ENCODE peak calls at places on chromosomes 11 and 22, in nine cellular contexts. E is stimulated activated naive CD8-positive, alpha-beta T cell treated with anti-CD3 and anti-CD28 coated beads, Interleukin-15, Interleukin-2, amounts not matched to agents 100 U/mL and 50 U/mL, for 24 hours; S is Daoy; Q is NCI-H446 treated with DMSO at 0.1 percent for 48 hours; Z is ecto neural progenitor cell; C is NCI-H1436; F is CD8-positive, alpha-beta T cell; D is stomach; N is SJSA1. X is an unnamed sample.
A peak's percentile ranks its signal among the peaks of the same experiment; 100 is the strongest.

GRCh38 chr11:103322861-103323260 is 213.6 kb downstream of the DYNC2H1 start:
- DNase-seq in N (no peak), D (no peak), E (no peak), Q (no peak), F (no peak), Z (no peak), C (no peak), S (no peak), X (no peak)

GRCh38 chr11:102234779-102235439 is 82.4 kb upstream of the BIRC3 start:
- DNase-seq in D (no peak), C (no peak), F (no peak), N (no peak), Q (no peak), Z (no peak), E (no peak), S (no peak), X (no peak)

GRCh38 chr22:24440718-24441405 is 13.5 kb downstream of the ADORA2A start:
- DNase-seq in E (no peak), C (no peak), F (no peak), Z (no peak), Q (no peak), N (no peak), S (no peak), D (peak; percentile 23), X (no peak)

GRCh38 chr22:45991108-45991507 is 14.1 kb upstream of the WNT7B start:
- DNase-seq in C (no peak), D (no peak), N (no peak), S (no peak), Q (no peak), E (no peak), F (no peak), Z (no peak), X (no peak)

GRCh38 chr11:2262301-2263011 is 7.9 kb downstream of the ASCL2 start:
- DNase-seq in E (no peak), F (peak; percentile 5), Z (peak; percentile 46), D (no peak), S (no peak), Q (no peak), N (peak; percentile 39), C (no peak), X (no peak)

GRCh38 chr11:19995131-19995530 is 165.1 kb downstream of the DBX1 start:
- DNase-seq in Q (no peak), Z (no peak), S (peak; percentile 34), N (peak; percentile 45), F (no peak), C (no peak), D (no peak), E (no peak), X (no peak)

GRCh38 chr11:43282607-43283440 is 29.0 kb upstream of the API5 start:
- DNase-seq in E (peak; percentile 55), D (no peak), N (peak; percentile 58), Z (peak; percentile 72), C (no peak), S (peak; percentile 5), Q (no peak), F (peak; percentile 36), X (peak; percentile 13)

GRCh38 chr11:41784513-41785335 is 325.3 kb upstream of the LRRC4C start:
- DNase-seq in N (no peak), Q (no peak), F (no peak), D (no peak), Z (no peak), S (no peak), E (no peak), C (no peak), X (no peak)

GRCh38 chr11:131943296-131943695 is 572.9 kb downstream of the NTM start:
- DNase-seq in E (no peak), Z (no peak), C (no peak), D (no peak), F (no peak), N (no peak), Q (no peak), S (no peak), X (no peak)

GRCh38 chr11:8777907-8778767 is 95.5 kb downstream of the RPL27A start:
- DNase-seq in E (no peak), D (no peak), F (no peak), S (peak; percentile 48), C (no peak), Q (peak; percentile 18), Z (no peak), N (no peak), X (no peak)

GRCh38 chr11:44753965-44754645 is 27.3 kb downstream of the TSPAN18 start:
- DNase-seq in Q (no peak), C (no peak), F (no peak), E (no peak), N (no peak), D (no peak), Z (no peak), S (no peak), X (no peak)

GRCh38 chr11:35138949-35139881 is at the start of gene CD44:
- DNase-seq in C (no peak), Z (peak; percentile 67), D (peak; percentile 66), S (peak; percentile 95), F (peak; percentile 82), N (peak; percentile 83), E (peak; percentile 80), Q (peak; percentile 46), X (peak; percentile 24)

GRCh38 chr11:91952056-91952455 is 272.6 kb upstream of the FAT3 start:
- DNase-seq in D (no peak), N (no peak), Q (no peak), E (no peak), F (no peak), C (no peak), S (no peak), Z (no peak), X (no peak)

GRCh38 chr22:19723165-19723989 is at the start of gene GP1BB:
- DNase-seq in E (peak; percentile 50), N (no peak), F (no peak), Z (peak; percentile 78), Q (no peak), S (no peak), D (peak; percentile 68), C (no peak), X (no peak)

GRCh38 chr11:35464308-35464707 is 45.0 kb upstream of the SLC1A2 start:
- DNase-seq in Z (no peak), S (peak; percentile 16), C (no peak), E (no peak), N (no peak), D (no peak), Q (no peak), F (no peak), X (peak; percentile 55)

GRCh38 chr22:22154068-22154467 is 90.5 kb upstream of the VPREB1 start:
- DNase-seq in C (no peak), S (no peak), N (no peak), Q (no peak), E (no peak), F (no peak), D (no peak), Z (no peak), X (no peak)

GRCh38 chr11:61056566-61056965 is 45.7 kb upstream of the CD5 start:
- DNase-seq in Z (no peak), N (no peak), E (no peak), D (no peak), S (no peak), Q (no peak), C (no peak), F (no peak), X (no peak)

GRCh38 chr11:10730151-10730550 is 20.9 kb upstream of the CTR9 start:
- DNase-seq in Q (no peak), Z (no peak), F (no peak), D (no peak), E (no peak), S (no peak), C (no peak), N (no peak), X (no peak)

GRCh38 chr22:46588279-46589140 is 31.7 kb upstream of the GRAMD4 start:
- DNase-seq in Q (no peak), D (no peak), F (no peak), C (no peak), Z (no peak), E (no peak), N (no peak), S (no peak), X (no peak)

GRCh38 chr22:21659864-21660525 is 5.8 kb upstream of the PPIL2 start:
- DNase-seq in N (no peak), F (no peak), Z (no peak), C (no peak), S (no peak), Q (no peak), D (no peak), E (no peak), X (no peak)